ENCODE peak calls at places on chromosomes 7 and 10, in six cellular contexts. One of them, this sample, is unnamed.

GRCh38 chr10:72695496-72695895 is 3.6 kb downstream of the MCU start:
- DNase-seq in foreskin fibroblast: no peak
- DNase-seq in left ventricle myocardium inferior: no peak
- DNase-seq in glutamatergic neuron: no peak
- DNase-seq in kidney: no peak
- DNase-seq in hepatocyte: no peak
- DNase-seq in this sample: no peak

GRCh38 chr7:158192184-158192835 is 395.3 kb downstream of the PTPRN2 start:
- DNase-seq in foreskin fibroblast: no peak
- DNase-seq in left ventricle myocardium inferior: no peak
- DNase-seq in glutamatergic neuron: no peak
- DNase-seq in kidney: peak
- DNase-seq in hepatocyte: no peak
- DNase-seq in this sample: no peak

GRCh38 chr7:155667241-155667849 is 22.9 kb downstream of the RBM33 start:
- DNase-seq in foreskin fibroblast: no peak
- DNase-seq in left ventricle myocardium inferior: no peak
- DNase-seq in glutamatergic neuron: no peak
- DNase-seq in kidney: no peak
- DNase-seq in hepatocyte: no peak
- DNase-seq in this sample: no peak

GRCh38 chr7:28998110-28998509 is 40.0 kb upstream of the TRIL start:
- DNase-seq in foreskin fibroblast: no peak
- DNase-seq in left ventricle myocardium inferior: no peak
- DNase-seq in glutamatergic neuron: no peak
- DNase-seq in kidney: no peak
- DNase-seq in hepatocyte: no peak
- DNase-seq in this sample: no peak

GRCh38 chr7:90994121-90994520 is 270.1 kb upstream of the FZD1 start:
- DNase-seq in foreskin fibroblast: no peak
- DNase-seq in left ventricle myocardium inferior: no peak
- DNase-seq in glutamatergic neuron: no peak
- DNase-seq in kidney: no peak
- DNase-seq in hepatocyte: no peak
- DNase-seq in this sample: no peak

GRCh38 chr7:1061180-1061579 is 16.8 kb downstream of the GPR146 start:
- DNase-seq in foreskin fibroblast: no peak
- DNase-seq in left ventricle myocardium inferior: no peak
- DNase-seq in glutamatergic neuron: no peak
- DNase-seq in kidney: peak
- DNase-seq in hepatocyte: no peak
- DNase-seq in this sample: no peak

GRCh38 chr7:85292908-85293576 is 106.2 kb upstream of the SEMA3D start:
- DNase-seq in foreskin fibroblast: no peak
- DNase-seq in left ventricle myocardium inferior: no peak
- DNase-seq in glutamatergic neuron: no peak
- DNase-seq in kidney: no peak
- DNase-seq in hepatocyte: no peak
- DNase-seq in this sample: no peak

GRCh38 chr7:137847418-137848050 is 760 bp upstream of the DGKI start:
- DNase-seq in foreskin fibroblast: no peak
- DNase-seq in left ventricle myocardium inferior: no peak
- DNase-seq in glutamatergic neuron: no peak
- DNase-seq in kidney: no peak
- DNase-seq in hepatocyte: peak
- DNase-seq in this sample: peak

GRCh38 chr10:60347270-60347669 is 42.4 kb downstream of the ANK3 start:
- DNase-seq in foreskin fibroblast: no peak
- DNase-seq in left ventricle myocardium inferior: no peak
- DNase-seq in glutamatergic neuron: no peak
- DNase-seq in kidney: no peak
- DNase-seq in hepatocyte: no peak
- DNase-seq in this sample: no peak

GRCh38 chr10:54613162-54613561 is 187.9 kb downstream of the PCDH15 start:
- DNase-seq in foreskin fibroblast: no peak
- DNase-seq in left ventricle myocardium inferior: no peak
- DNase-seq in glutamatergic neuron: no peak
- DNase-seq in kidney: no peak
- DNase-seq in hepatocyte: no peak
- DNase-seq in this sample: no peak

GRCh38 chr10:124447741-124448466 is 1.9 kb downstream of the NKX1-2 start:
- DNase-seq in foreskin fibroblast: no peak
- DNase-seq in left ventricle myocardium inferior: no peak
- DNase-seq in glutamatergic neuron: no peak
- DNase-seq in kidney: no peak
- DNase-seq in hepatocyte: peak
- DNase-seq in this sample: no peak

GRCh38 chr10:24642921-24643678 is 80.6 kb downstream of the ARHGAP21 start:
- DNase-seq in foreskin fibroblast: peak
- DNase-seq in left ventricle myocardium inferior: no peak
- DNase-seq in glutamatergic neuron: no peak
- DNase-seq in kidney: no peak
- DNase-seq in hepatocyte: peak
- DNase-seq in this sample: peak

GRCh38 chr7:100213672-100214071 is 6.1 kb upstream of the PVRIG start:
- DNase-seq in foreskin fibroblast: no peak
- DNase-seq in left ventricle myocardium inferior: no peak
- DNase-seq in glutamatergic neuron: no peak
- DNase-seq in kidney: no peak
- DNase-seq in hepatocyte: no peak
- DNase-seq in this sample: no peak

GRCh38 chr10:129999140-129999539 is 35.1 kb upstream of the EBF3 start:
- DNase-seq in foreskin fibroblast: no peak
- DNase-seq in left ventricle myocardium inferior: no peak
- DNase-seq in glutamatergic neuron: no peak
- DNase-seq in kidney: no peak
- DNase-seq in hepatocyte: no peak
- DNase-seq in this sample: no peak

GRCh38 chr10:102347236-102347828 is 48.2 kb upstream of the NFKB2 start:
- DNase-seq in foreskin fibroblast: peak
- DNase-seq in left ventricle myocardium inferior: peak
- DNase-seq in glutamatergic neuron: peak
- DNase-seq in kidney: peak
- DNase-seq in hepatocyte: peak
- DNase-seq in this sample: peak

DNA sequence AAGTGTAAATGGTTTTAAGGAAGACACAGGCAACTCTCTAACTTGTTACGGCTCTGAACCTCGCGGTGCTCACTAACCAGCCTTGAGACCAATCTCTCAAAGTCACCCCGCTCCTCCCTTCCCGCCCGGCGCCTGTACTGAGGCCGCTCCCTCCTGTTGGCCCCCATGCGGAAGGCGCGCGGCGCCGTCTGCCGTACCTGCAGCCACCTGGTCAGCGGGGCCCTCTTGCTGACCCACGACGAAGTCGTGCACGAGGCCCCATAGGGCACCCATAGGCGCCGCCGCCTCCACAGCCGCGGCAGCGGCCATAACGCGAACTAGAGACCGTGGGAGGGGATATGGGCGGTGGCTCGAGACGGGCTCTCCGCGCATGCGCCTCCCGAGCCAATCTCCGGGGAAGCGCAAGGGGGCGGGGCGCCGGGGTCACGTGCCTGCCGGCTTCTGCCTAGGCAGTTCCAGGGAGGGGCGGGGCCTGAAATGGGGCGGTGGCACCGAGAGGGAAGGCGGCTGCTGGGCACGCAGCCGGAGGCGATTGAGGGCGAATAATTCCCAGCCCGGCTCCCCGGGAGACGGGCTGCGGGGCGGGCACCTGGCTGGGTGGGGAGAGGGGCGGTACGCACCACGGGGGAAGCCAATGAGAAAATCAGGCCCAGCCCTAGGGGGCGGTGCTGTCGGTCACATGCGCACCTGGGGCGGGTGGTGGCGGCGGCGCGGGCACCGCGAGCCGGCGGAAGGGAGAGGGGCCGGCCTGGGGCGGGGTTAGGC is at the start of gene MMS19:
- DNase-seq in foreskin fibroblast: peak
- DNase-seq in left ventricle myocardium inferior: peak
- DNase-seq in glutamatergic neuron: peak
- DNase-seq in kidney: peak
- DNase-seq in hepatocyte: peak
- DNase-seq in this sample: peak
- TF ChIP-seq CTCF in foreskin fibroblast: no peak
- TF ChIP-seq CTCF in left ventricle myocardium inferior: peak
- TF ChIP-seq CTCF in glutamatergic neuron: peak
- TF ChIP-seq CTCF in kidney: peak
- TF ChIP-seq CTCF in hepatocyte: no peak
- TF ChIP-seq CTCF in this sample: peak

GRCh38 chr10:26519803-26520202 is 81.7 kb downstream of the APBB1IP start:
- DNase-seq in foreskin fibroblast: no peak
- DNase-seq in left ventricle myocardium inferior: no peak
- DNase-seq in glutamatergic neuron: no peak
- DNase-seq in kidney: no peak
- DNase-seq in hepatocyte: no peak
- DNase-seq in this sample: no peak

GRCh38 chr10:26513101-26513500 is 75.0 kb downstream of the APBB1IP start:
- DNase-seq in foreskin fibroblast: no peak
- DNase-seq in left ventricle myocardium inferior: no peak
- DNase-seq in glutamatergic neuron: no peak
- DNase-seq in kidney: no peak
- DNase-seq in hepatocyte: no peak
- DNase-seq in this sample: no peak

GRCh38 chr10:26520575-26520974 is 82.4 kb downstream of the APBB1IP start:
- DNase-seq in foreskin fibroblast: no peak
- DNase-seq in left ventricle myocardium inferior: no peak
- DNase-seq in glutamatergic neuron: no peak
- DNase-seq in kidney: no peak
- DNase-seq in hepatocyte: no peak
- DNase-seq in this sample: no peak

GRCh38 chr10:26517141-26517890 is 79.2 kb downstream of the APBB1IP start:
- DNase-seq in foreskin fibroblast: no peak
- DNase-seq in left ventricle myocardium inferior: no peak
- DNase-seq in glutamatergic neuron: no peak
- DNase-seq in kidney: no peak
- DNase-seq in hepatocyte: no peak
- DNase-seq in this sample: no peak

DNA sequence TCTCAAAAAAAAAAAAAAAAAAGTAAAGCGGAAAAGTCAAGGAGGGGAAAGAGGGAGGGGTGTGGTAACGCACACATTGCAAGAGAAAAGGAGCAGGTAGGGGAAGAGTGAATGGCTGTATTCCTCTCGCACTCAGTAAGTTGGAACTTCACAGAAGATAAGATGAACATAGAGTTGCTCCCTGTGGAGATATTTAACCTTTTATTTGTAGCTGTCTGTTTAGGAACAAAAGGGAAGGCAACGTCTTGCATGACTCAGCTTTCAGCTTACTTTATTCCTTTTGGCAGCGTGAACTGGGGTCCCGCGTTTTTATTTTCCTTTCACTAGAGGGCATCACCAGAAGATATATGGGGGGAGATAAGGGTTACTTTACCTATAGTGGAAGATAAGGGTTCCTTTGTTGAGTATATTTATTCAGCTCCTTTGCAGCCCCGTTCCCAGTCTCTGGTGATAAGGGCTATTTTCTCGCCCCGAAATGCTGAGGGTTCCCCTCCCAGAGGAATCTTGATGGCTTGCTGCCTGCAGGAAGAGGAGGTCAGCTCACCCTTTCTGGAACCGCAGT is 78.5 kb downstream of the APBB1IP start:
- DNase-seq in foreskin fibroblast: no peak
- DNase-seq in left ventricle myocardium inferior: no peak
- DNase-seq in glutamatergic neuron: no peak
- DNase-seq in kidney: no peak
- DNase-seq in hepatocyte: peak
- DNase-seq in this sample: no peak
- TF ChIP-seq CTCF in foreskin fibroblast: no peak
- TF ChIP-seq CTCF in left ventricle myocardium inferior: no peak
- TF ChIP-seq CTCF in glutamatergic neuron: no peak
- TF ChIP-seq CTCF in kidney: no peak
- TF ChIP-seq CTCF in hepatocyte: peak
- TF ChIP-seq CTCF in this sample: no peak

GRCh38 chr7:95481768-95482167 is 4.0 kb upstream of the ASB4 start:
- DNase-seq in foreskin fibroblast: no peak
- DNase-seq in left ventricle myocardium inferior: no peak
- DNase-seq in glutamatergic neuron: no peak
- DNase-seq in kidney: no peak
- DNase-seq in hepatocyte: no peak
- DNase-seq in this sample: no peak

GRCh38 chr7:95476072-95476845 is 9.5 kb upstream of the ASB4 start:
- DNase-seq in foreskin fibroblast: no peak
- DNase-seq in left ventricle myocardium inferior: no peak
- DNase-seq in glutamatergic neuron: no peak
- DNase-seq in kidney: no peak
- DNase-seq in hepatocyte: no peak
- DNase-seq in this sample: no peak

GRCh38 chr7:95476904-95477594 is 8.7 kb upstream of the ASB4 start:
- DNase-seq in foreskin fibroblast: peak
- DNase-seq in left ventricle myocardium inferior: peak
- DNase-seq in glutamatergic neuron: peak
- DNase-seq in kidney: no peak
- DNase-seq in hepatocyte: peak
- DNase-seq in this sample: peak

GRCh38 chr7:95479992-95480624 is 5.6 kb upstream of the ASB4 start:
- DNase-seq in foreskin fibroblast: no peak
- DNase-seq in left ventricle myocardium inferior: no peak
- DNase-seq in glutamatergic neuron: no peak
- DNase-seq in kidney: no peak
- DNase-seq in hepatocyte: no peak
- DNase-seq in this sample: no peak

GRCh38 chr7:95478139-95479037 is 7.4 kb upstream of the ASB4 start:
- DNase-seq in foreskin fibroblast: peak
- DNase-seq in left ventricle myocardium inferior: no peak
- DNase-seq in glutamatergic neuron: no peak
- DNase-seq in kidney: no peak
- DNase-seq in hepatocyte: peak
- DNase-seq in this sample: peak
- TF ChIP-seq CTCF in foreskin fibroblast: peak
- TF ChIP-seq CTCF in left ventricle myocardium inferior: peak
- TF ChIP-seq CTCF in glutamatergic neuron: no peak
- TF ChIP-seq CTCF in kidney: peak
- TF ChIP-seq CTCF in hepatocyte: peak
- TF ChIP-seq CTCF in this sample: no peak

DNA sequence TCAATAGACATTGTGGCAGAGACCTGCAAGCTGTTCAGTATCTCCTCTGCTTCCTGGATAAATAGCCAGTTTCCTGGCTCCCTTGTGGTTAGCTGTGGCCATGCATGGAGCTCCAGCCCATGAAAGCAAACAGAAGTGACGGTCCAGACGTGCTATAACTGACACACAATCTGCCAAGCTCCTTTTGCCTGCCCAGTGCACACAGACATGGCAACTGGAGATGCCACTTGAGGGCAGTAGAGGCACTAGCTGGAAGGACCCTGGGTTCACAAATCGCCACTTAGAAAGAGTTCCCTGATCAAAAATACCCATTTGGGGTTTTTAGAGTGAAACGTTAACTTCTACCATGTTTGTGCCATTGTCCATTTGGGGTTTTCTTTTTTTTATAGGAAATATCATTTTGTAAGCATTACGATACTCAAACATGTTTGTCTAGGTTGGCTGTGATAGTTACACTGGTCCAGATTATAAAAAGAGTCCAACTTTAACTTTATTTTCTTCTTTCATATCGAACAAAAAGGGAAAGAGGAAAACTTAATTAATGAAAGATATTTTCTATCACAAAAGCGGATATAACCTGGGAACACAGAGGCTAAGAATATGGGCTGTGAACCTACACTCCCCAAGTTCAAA is 31.3 kb downstream of the KIN start:
- DNase-seq in foreskin fibroblast: no peak
- DNase-seq in left ventricle myocardium inferior: no peak
- DNase-seq in glutamatergic neuron: peak
- DNase-seq in kidney: no peak
- DNase-seq in hepatocyte: peak
- DNase-seq in this sample: peak
- TF ChIP-seq CTCF in foreskin fibroblast: peak
- TF ChIP-seq CTCF in left ventricle myocardium inferior: peak
- TF ChIP-seq CTCF in glutamatergic neuron: no peak
- TF ChIP-seq CTCF in kidney: peak
- TF ChIP-seq CTCF in hepatocyte: peak
- TF ChIP-seq CTCF in this sample: no peak

GRCh38 chr7:104267701-104268368 is 60.0 kb upstream of the ORC5 start:
- DNase-seq in foreskin fibroblast: peak
- DNase-seq in left ventricle myocardium inferior: no peak
- DNase-seq in glutamatergic neuron: no peak
- DNase-seq in kidney: no peak
- DNase-seq in hepatocyte: no peak
- DNase-seq in this sample: no peak
- TF ChIP-seq CTCF in foreskin fibroblast: peak
- TF ChIP-seq CTCF in left ventricle myocardium inferior: peak
- TF ChIP-seq CTCF in glutamatergic neuron: peak
- TF ChIP-seq CTCF in kidney: peak
- TF ChIP-seq CTCF in hepatocyte: peak
- TF ChIP-seq CTCF in this sample: peak